ENCODE peak calls at places on chromosomes 4 and X, in eight cellular contexts. One of them, this sample, is unnamed.

GRCh38 chrX:108361316-108361715 is 76.9 kb downstream of the COL4A6 start:
- DNase-seq in sciatic nerve: no peak
- DNase-seq in body of pancreas: no peak
- DNase-seq in lower lobe of right lung: no peak
- DNase-seq in posterior cingulate gyrus: no peak
- DNase-seq in hepatic stellate cell: peak; percentile 3
- DNase-seq in endothelial cell: no peak
- DNase-seq in islet precursor cell: no peak
- DNase-seq in this sample: no peak

GRCh38 chr4:7415927-7416686 is 18.6 kb downstream of the PSAPL1 start:
- DNase-seq in sciatic nerve: peak; percentile 47
- DNase-seq in body of pancreas: peak; percentile 2
- DNase-seq in lower lobe of right lung: no peak
- DNase-seq in posterior cingulate gyrus: peak; percentile 12
- DNase-seq in hepatic stellate cell: no peak
- DNase-seq in endothelial cell: no peak
- DNase-seq in islet precursor cell: peak; percentile 29
- DNase-seq in this sample: no peak

GRCh38 chrX:28757290-28757689 is 170.0 kb downstream of the IL1RAPL1 start:
- DNase-seq in sciatic nerve: no peak
- DNase-seq in body of pancreas: no peak
- DNase-seq in lower lobe of right lung: no peak
- DNase-seq in posterior cingulate gyrus: no peak
- DNase-seq in hepatic stellate cell: no peak
- DNase-seq in endothelial cell: no peak
- DNase-seq in islet precursor cell: no peak
- DNase-seq in this sample: no peak

GRCh38 chr4:54942735-54943134 is 182.7 kb downstream of the KDR start:
- DNase-seq in sciatic nerve: no peak
- DNase-seq in body of pancreas: no peak
- DNase-seq in lower lobe of right lung: no peak
- DNase-seq in posterior cingulate gyrus: no peak
- DNase-seq in hepatic stellate cell: no peak
- DNase-seq in endothelial cell: no peak
- DNase-seq in islet precursor cell: no peak
- DNase-seq in this sample: no peak

GRCh38 chr4:81528979-81529378 is 57.3 kb upstream of the RASGEF1B start:
- DNase-seq in sciatic nerve: no peak
- DNase-seq in body of pancreas: no peak
- DNase-seq in lower lobe of right lung: no peak
- DNase-seq in posterior cingulate gyrus: no peak
- DNase-seq in hepatic stellate cell: no peak
- DNase-seq in endothelial cell: no peak
- DNase-seq in islet precursor cell: no peak
- DNase-seq in this sample: no peak

GRCh38 chrX:40449956-40450701 is 130.6 kb upstream of the ATP6AP2 start:
- DNase-seq in sciatic nerve: no peak
- DNase-seq in body of pancreas: no peak
- DNase-seq in lower lobe of right lung: no peak
- DNase-seq in posterior cingulate gyrus: no peak
- DNase-seq in hepatic stellate cell: no peak
- DNase-seq in endothelial cell: no peak
- DNase-seq in islet precursor cell: no peak
- DNase-seq in this sample: no peak

GRCh38 chr4:78704981-78705757 is 71.0 kb upstream of the BMP2K start:
- DNase-seq in sciatic nerve: no peak
- DNase-seq in body of pancreas: no peak
- DNase-seq in lower lobe of right lung: no peak
- DNase-seq in posterior cingulate gyrus: no peak
- DNase-seq in hepatic stellate cell: peak; percentile 34
- DNase-seq in endothelial cell: no peak
- DNase-seq in islet precursor cell: no peak
- DNase-seq in this sample: peak; percentile 79

GRCh38 chr4:174714393-174715211 is 114.4 kb downstream of the GLRA3 start:
- DNase-seq in sciatic nerve: no peak
- DNase-seq in body of pancreas: peak; percentile 15
- DNase-seq in lower lobe of right lung: no peak
- DNase-seq in posterior cingulate gyrus: no peak
- DNase-seq in hepatic stellate cell: peak; percentile 18
- DNase-seq in endothelial cell: peak; percentile 53
- DNase-seq in islet precursor cell: peak; percentile 72
- DNase-seq in this sample: peak; percentile 5

GRCh38 chr4:99668472-99668871 is 10.8 kb upstream of the C4orf54 start:
- DNase-seq in sciatic nerve: no peak
- DNase-seq in body of pancreas: peak; percentile 62
- DNase-seq in lower lobe of right lung: no peak
- DNase-seq in posterior cingulate gyrus: no peak
- DNase-seq in hepatic stellate cell: no peak
- DNase-seq in endothelial cell: no peak
- DNase-seq in islet precursor cell: no peak
- DNase-seq in this sample: no peak

GRCh38 chrX:139052461-139052860 is 340.9 kb upstream of the FGF13 start:
- DNase-seq in sciatic nerve: no peak
- DNase-seq in body of pancreas: no peak
- DNase-seq in lower lobe of right lung: no peak
- DNase-seq in posterior cingulate gyrus: no peak
- DNase-seq in hepatic stellate cell: no peak
- DNase-seq in endothelial cell: no peak
- DNase-seq in islet precursor cell: no peak
- DNase-seq in this sample: no peak

GRCh38 chr4:40190880-40191815 is 5.7 kb upstream of the RHOH start:
- DNase-seq in sciatic nerve: no peak
- DNase-seq in body of pancreas: no peak
- DNase-seq in lower lobe of right lung: no peak
- DNase-seq in posterior cingulate gyrus: no peak
- DNase-seq in hepatic stellate cell: no peak
- DNase-seq in endothelial cell: no peak
- DNase-seq in islet precursor cell: no peak
- DNase-seq in this sample: no peak

GRCh38 chrX:54799046-54799445 is 991 bp upstream of the ITIH6 start:
- DNase-seq in sciatic nerve: no peak
- DNase-seq in body of pancreas: no peak
- DNase-seq in lower lobe of right lung: no peak
- DNase-seq in posterior cingulate gyrus: no peak
- DNase-seq in hepatic stellate cell: no peak
- DNase-seq in endothelial cell: no peak
- DNase-seq in islet precursor cell: no peak
- DNase-seq in this sample: no peak

GRCh38 chrX:9285342-9285771 is 179.5 kb upstream of the TBL1X start:
- DNase-seq in sciatic nerve: no peak
- DNase-seq in body of pancreas: no peak
- DNase-seq in lower lobe of right lung: no peak
- DNase-seq in posterior cingulate gyrus: no peak
- DNase-seq in hepatic stellate cell: no peak
- DNase-seq in endothelial cell: no peak
- DNase-seq in islet precursor cell: no peak
- DNase-seq in this sample: no peak

GRCh38 chr4:1347410-1347864 is 429 bp downstream of the UVSSA start:
- DNase-seq in sciatic nerve: peak; percentile 85
- DNase-seq in body of pancreas: peak; percentile 81
- DNase-seq in lower lobe of right lung: peak; percentile 86
- DNase-seq in posterior cingulate gyrus: no peak
- DNase-seq in hepatic stellate cell: peak; percentile 92
- DNase-seq in endothelial cell: peak; percentile 75
- DNase-seq in islet precursor cell: peak; percentile 86
- DNase-seq in this sample: no peak

GRCh38 chrX:40095588-40096394 is 2.0 kb downstream of the BCOR start:
- DNase-seq in sciatic nerve: peak; percentile 60
- DNase-seq in body of pancreas: no peak
- DNase-seq in lower lobe of right lung: peak; percentile 62
- DNase-seq in posterior cingulate gyrus: no peak
- DNase-seq in hepatic stellate cell: no peak
- DNase-seq in endothelial cell: no peak
- DNase-seq in islet precursor cell: no peak
- DNase-seq in this sample: no peak

GRCh38 chr4:133865606-133866327 is 335.8 kb downstream of the PABPC4L start:
- DNase-seq in sciatic nerve: no peak
- DNase-seq in body of pancreas: no peak
- DNase-seq in lower lobe of right lung: no peak
- DNase-seq in posterior cingulate gyrus: no peak
- DNase-seq in hepatic stellate cell: peak; percentile 40
- DNase-seq in endothelial cell: no peak
- DNase-seq in islet precursor cell: peak; percentile 74
- DNase-seq in this sample: no peak

GRCh38 chr4:656651-657337 is 17.3 kb downstream of the ATP5ME start:
- DNase-seq in sciatic nerve: no peak
- DNase-seq in body of pancreas: no peak
- DNase-seq in lower lobe of right lung: peak; percentile 44
- DNase-seq in posterior cingulate gyrus: peak; percentile 25
- DNase-seq in hepatic stellate cell: no peak
- DNase-seq in endothelial cell: no peak
- DNase-seq in islet precursor cell: peak; percentile 83
- DNase-seq in this sample: no peak

GRCh38 chr4:183698909-183699308 is 39.8 kb downstream of the TRAPPC11 start:
- DNase-seq in sciatic nerve: no peak
- DNase-seq in body of pancreas: no peak
- DNase-seq in lower lobe of right lung: no peak
- DNase-seq in posterior cingulate gyrus: no peak
- DNase-seq in hepatic stellate cell: no peak
- DNase-seq in endothelial cell: no peak
- DNase-seq in islet precursor cell: no peak
- DNase-seq in this sample: no peak

GRCh38 chr4:101357751-101358150 is 10.4 kb upstream of the PPP3CA start:
- DNase-seq in sciatic nerve: no peak
- DNase-seq in body of pancreas: no peak
- DNase-seq in lower lobe of right lung: no peak
- DNase-seq in posterior cingulate gyrus: no peak
- DNase-seq in hepatic stellate cell: no peak
- DNase-seq in endothelial cell: no peak
- DNase-seq in islet precursor cell: no peak
- DNase-seq in this sample: no peak

GRCh38 chr4:127737295-127737694 is 7.1 kb downstream of the SLC25A31 start:
- DNase-seq in sciatic nerve: no peak
- DNase-seq in body of pancreas: no peak
- DNase-seq in lower lobe of right lung: no peak
- DNase-seq in posterior cingulate gyrus: no peak
- DNase-seq in hepatic stellate cell: no peak
- DNase-seq in endothelial cell: no peak
- DNase-seq in islet precursor cell: no peak
- DNase-seq in this sample: no peak

GRCh38 chrX:20523626-20524312 is 257.1 kb upstream of the RPS6KA3 start:
- DNase-seq in sciatic nerve: no peak
- DNase-seq in body of pancreas: no peak
- DNase-seq in lower lobe of right lung: no peak
- DNase-seq in posterior cingulate gyrus: no peak
- DNase-seq in hepatic stellate cell: no peak
- DNase-seq in endothelial cell: no peak
- DNase-seq in islet precursor cell: no peak
- DNase-seq in this sample: no peak

GRCh38 chr4:161714022-161714751 is 449.6 kb downstream of the FSTL5 start:
- DNase-seq in sciatic nerve: no peak
- DNase-seq in body of pancreas: no peak
- DNase-seq in lower lobe of right lung: no peak
- DNase-seq in posterior cingulate gyrus: no peak
- DNase-seq in hepatic stellate cell: no peak
- DNase-seq in endothelial cell: no peak
- DNase-seq in islet precursor cell: no peak
- DNase-seq in this sample: peak; percentile 44

GRCh38 chr4:99324978-99325377 is 3.8 kb upstream of the ADH1B start:
- DNase-seq in sciatic nerve: peak; percentile 77
- DNase-seq in body of pancreas: peak; percentile 66
- DNase-seq in lower lobe of right lung: no peak
- DNase-seq in posterior cingulate gyrus: no peak
- DNase-seq in hepatic stellate cell: peak; percentile 47
- DNase-seq in endothelial cell: no peak
- DNase-seq in islet precursor cell: no peak
- DNase-seq in this sample: no peak

GRCh38 chrX:19883878-19884277 is 3.5 kb downstream of the SH3KBP1 start:
- DNase-seq in sciatic nerve: no peak
- DNase-seq in body of pancreas: no peak
- DNase-seq in lower lobe of right lung: peak; percentile 46
- DNase-seq in posterior cingulate gyrus: no peak
- DNase-seq in hepatic stellate cell: no peak
- DNase-seq in endothelial cell: no peak
- DNase-seq in islet precursor cell: peak; percentile 74
- DNase-seq in this sample: no peak

GRCh38 chrX:13990126-13990525 is 39.6 kb downstream of the GEMIN8 start:
- DNase-seq in sciatic nerve: no peak
- DNase-seq in body of pancreas: no peak
- DNase-seq in lower lobe of right lung: no peak
- DNase-seq in posterior cingulate gyrus: no peak
- DNase-seq in hepatic stellate cell: no peak
- DNase-seq in endothelial cell: no peak
- DNase-seq in islet precursor cell: no peak
- DNase-seq in this sample: no peak

This sample was measured in keratinocyte.